ENCODE peak calls at places on chromosomes 12 and 14, in eight cellular contexts. T is endothelial cell of umbilical vein, O is uterus, P is A549, M is prostate gland, B is HepG2, F is breast epithelium, U is body of pancreas. D is an unnamed sample.

GRCh38 chr14:34770901-34771300 is 56.5 kb upstream of the CFL2 start:
- DNase-seq in T (no peak), O (no peak), P (no peak), M (no peak), B (no peak), F (no peak), U (no peak), D (no peak)

GRCh38 chr14:102528441-102529170 is 19.0 kb upstream of the ANKRD9 start:
- DNase-seq in T (peak), O (no peak), P (no peak), M (no peak), B (no peak), F (no peak), U (no peak), D (no peak)

GRCh38 chr12:47085815-47086252 is 6.1 kb upstream of the AMIGO2 start:
- DNase-seq in T (peak), O (no peak), P (peak), M (no peak), B (peak), F (no peak), U (peak), D (no peak)

GRCh38 chr12:47940773-47941474 is 22.5 kb upstream of the TMEM106C start:
- DNase-seq in T (no peak), O (no peak), P (no peak), M (no peak), B (no peak), F (no peak), U (no peak), D (no peak)

GRCh38 chr14:51643137-51643536 is 8.6 kb upstream of the FRMD6 start:
- DNase-seq in T (no peak), O (no peak), P (no peak), M (no peak), B (no peak), F (no peak), U (no peak), D (no peak)

GRCh38 chr12:96986883-96987523 is 79.9 kb downstream of the NEDD1 start:
- DNase-seq in T (peak), O (no peak), P (peak), M (no peak), B (peak), F (no peak), U (no peak), D (peak)

GRCh38 chr14:75831971-75832370 is 149.8 kb downstream of the TGFB3 start:
- DNase-seq in T (no peak), O (peak), P (peak), M (peak), B (no peak), F (peak), U (peak), D (no peak)

GRCh38 chr12:95998611-95999300 is 2.6 kb upstream of the HAL start:
- DNase-seq in T (peak), O (no peak), P (peak), M (peak), B (peak), F (no peak), U (peak), D (peak)

GRCh38 chr12:19006626-19007025 is 122.9 kb upstream of the PLEKHA5 start:
- DNase-seq in T (no peak), O (no peak), P (no peak), M (no peak), B (no peak), F (no peak), U (no peak), D (no peak)

GRCh38 chr12:96063046-96063445 is 27.7 kb upstream of the LTA4H start:
- DNase-seq in T (peak), O (no peak), P (peak), M (no peak), B (no peak), F (no peak), U (no peak), D (no peak)

GRCh38 chr12:40614923-40615322 is 77.3 kb upstream of the CNTN1 start:
- DNase-seq in T (no peak), O (no peak), P (no peak), M (no peak), B (no peak), F (no peak), U (no peak), D (no peak)

GRCh38 chr12:100151769-100152168 is 9.1 kb upstream of the BLTP3B start:
- DNase-seq in T (no peak), O (no peak), P (no peak), M (no peak), B (no peak), F (no peak), U (no peak), D (no peak)

GRCh38 chr14:103692159-103692558 is 23.1 kb downstream of the XRCC3 start:
- DNase-seq in T (no peak), O (no peak), P (no peak), M (no peak), B (no peak), F (no peak), U (no peak), D (no peak)

GRCh38 chr14:102774391-102775153 is 2.7 kb upstream of the TRAF3 start:
- DNase-seq in T (peak), O (peak), P (peak), M (peak), B (peak), F (no peak), U (peak), D (peak)

GRCh38 chr12:70443274-70443673 is 77.2 kb downstream of the KCNMB4 start:
- DNase-seq in T (peak), O (no peak), P (no peak), M (no peak), B (no peak), F (no peak), U (no peak), D (no peak)

GRCh38 chr12:75862692-75863471 is 168.7 kb downstream of the PHLDA1 start:
- DNase-seq in T (peak), O (no peak), P (peak), M (no peak), B (peak), F (no peak), U (no peak), D (peak)

GRCh38 chr14:101961011-101961721 is 3.2 kb upstream of the DYNC1H1 start:
- DNase-seq in T (peak), O (peak), P (peak), M (peak), B (peak), F (no peak), U (peak), D (peak)

GRCh38 chr14:106308839-106309389 is 782.5 kb downstream of the TMEM121 start:
- DNase-seq in T (no peak), O (no peak), P (peak), M (no peak), B (peak), F (no peak), U (peak), D (peak)

GRCh38 chr12:13211859-13212664 is 15.5 kb downstream of the EMP1 start:
- DNase-seq in T (peak), O (peak), P (peak), M (peak), B (peak), F (peak), U (peak), D (peak)

GRCh38 chr14:74290415-74290814 is 12.3 kb downstream of the ABCD4 start:
- DNase-seq in T (peak), O (no peak), P (peak), M (no peak), B (no peak), F (no peak), U (no peak), D (no peak)

GRCh38 chr12:51391047-51391837 is at the start of gene GALNT6:
- DNase-seq in T (peak), O (no peak), P (no peak), M (peak), B (no peak), F (no peak), U (peak), D (peak)

GRCh38 chr12:133130808-133131128 is 341 bp downstream of the ZNF10 start:
- DNase-seq in T (no peak), O (no peak), P (no peak), M (peak), B (no peak), F (peak), U (peak), D (peak)

GRCh38 chr12:123998344-123998941 is 25.4 kb downstream of the ZNF664 start:
- DNase-seq in T (no peak), O (no peak), P (no peak), M (no peak), B (no peak), F (no peak), U (no peak), D (no peak)

DNA sequence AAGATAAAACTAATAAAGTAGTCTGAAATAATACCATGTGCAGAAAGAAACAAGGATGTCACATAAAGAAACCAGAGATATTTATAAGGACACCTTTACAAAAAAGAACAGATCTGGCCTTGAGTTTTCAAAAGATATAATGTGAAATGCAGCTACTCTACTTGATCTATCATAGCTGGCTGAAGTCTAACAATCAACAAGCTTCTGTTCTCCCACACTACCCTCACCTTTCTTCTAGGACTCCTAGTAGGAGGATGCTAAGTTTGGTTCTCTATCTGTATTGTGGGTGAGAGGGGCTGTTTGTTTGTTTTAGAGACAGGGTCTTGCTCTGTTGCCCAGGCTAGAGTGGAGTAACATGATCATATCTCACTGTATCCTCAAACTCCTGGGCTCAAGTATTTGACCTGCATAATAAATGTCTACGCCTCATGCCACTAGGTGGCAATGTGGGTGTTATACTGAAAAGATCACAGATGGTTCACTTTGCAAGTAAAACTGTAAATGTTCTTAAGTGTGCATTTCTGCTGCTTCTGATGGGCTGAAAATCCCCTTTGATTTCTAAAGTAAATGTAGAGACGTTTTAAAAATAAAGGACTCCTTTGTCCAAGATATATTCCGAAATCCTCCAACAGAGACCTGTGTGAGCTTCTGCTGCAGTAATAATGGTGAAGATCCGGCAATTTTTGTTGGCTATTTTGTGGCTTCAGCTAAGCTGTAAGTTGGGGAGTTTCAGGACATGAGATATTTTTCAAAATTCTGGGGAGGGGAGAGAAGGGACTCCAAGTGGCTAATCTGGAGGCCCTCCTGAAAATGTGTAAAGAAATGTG is 269.3 kb downstream of the DAD1 start:
- DNase-seq in T (peak), O (peak), P (peak), M (peak), B (peak), F (peak), U (peak), D (peak)
- H3K4me3 ChIP-seq in T (no peak), O (no peak), P (no peak), M (no peak), B (no peak), F (no peak), U (no peak), D (no peak)

GRCh38 chr12:108806350-108806749 is 51.0 kb downstream of the SSH1 start:
- DNase-seq in T (no peak), O (no peak), P (no peak), M (no peak), B (no peak), F (no peak), U (no peak), D (no peak)

GRCh38 chr12:108807476-108807875 is 49.9 kb downstream of the SSH1 start:
- DNase-seq in T (no peak), O (no peak), P (no peak), M (no peak), B (no peak), F (no peak), U (no peak), D (no peak)

GRCh38 chr12:108806921-108807320 is 50.5 kb downstream of the SSH1 start:
- DNase-seq in T (no peak), O (no peak), P (no peak), M (no peak), B (no peak), F (no peak), U (no peak), D (no peak)

GRCh38 chr12:108810636-108811035 is 46.7 kb downstream of the SSH1 start:
- DNase-seq in T (no peak), O (no peak), P (no peak), M (no peak), B (no peak), F (no peak), U (no peak), D (no peak)

GRCh38 chr12:108807996-108808725 is 49.2 kb downstream of the SSH1 start:
- DNase-seq in T (no peak), O (no peak), P (no peak), M (no peak), B (no peak), F (no peak), U (no peak), D (no peak)
- H3K27ac ChIP-seq in T (no peak), O (no peak), P (no peak), M (no peak), B (no peak), F (no peak), U (no peak), D (no peak)

DNA sequence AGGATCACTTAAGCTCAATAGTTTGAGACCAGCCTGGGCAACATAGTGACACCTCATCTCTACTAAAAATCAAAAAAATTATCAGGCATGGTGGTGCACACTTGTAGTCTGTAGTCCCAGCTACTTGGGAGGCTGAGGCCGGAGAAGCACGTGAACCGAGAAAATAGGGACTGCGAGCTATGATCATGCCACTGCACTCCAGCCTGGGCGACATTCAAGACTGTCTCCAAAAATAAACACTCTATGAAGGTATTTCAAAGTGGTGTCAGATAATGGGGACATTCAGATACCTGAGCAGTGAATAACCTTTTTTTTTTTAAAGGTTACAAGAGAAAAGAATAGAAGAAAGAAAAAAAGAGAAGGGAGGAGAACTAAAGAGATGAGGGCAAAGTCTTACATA is 98.1 kb downstream of the MED13L start:
- DNase-seq in T (no peak), O (no peak), P (no peak), M (no peak), B (no peak), F (no peak), U (no peak), D (no peak)
- TF ChIP-seq POLR2A in T (no peak), O (no peak), P (no peak), M (no peak), B (no peak), F (no peak), U (no peak), D (no peak)

DNA sequence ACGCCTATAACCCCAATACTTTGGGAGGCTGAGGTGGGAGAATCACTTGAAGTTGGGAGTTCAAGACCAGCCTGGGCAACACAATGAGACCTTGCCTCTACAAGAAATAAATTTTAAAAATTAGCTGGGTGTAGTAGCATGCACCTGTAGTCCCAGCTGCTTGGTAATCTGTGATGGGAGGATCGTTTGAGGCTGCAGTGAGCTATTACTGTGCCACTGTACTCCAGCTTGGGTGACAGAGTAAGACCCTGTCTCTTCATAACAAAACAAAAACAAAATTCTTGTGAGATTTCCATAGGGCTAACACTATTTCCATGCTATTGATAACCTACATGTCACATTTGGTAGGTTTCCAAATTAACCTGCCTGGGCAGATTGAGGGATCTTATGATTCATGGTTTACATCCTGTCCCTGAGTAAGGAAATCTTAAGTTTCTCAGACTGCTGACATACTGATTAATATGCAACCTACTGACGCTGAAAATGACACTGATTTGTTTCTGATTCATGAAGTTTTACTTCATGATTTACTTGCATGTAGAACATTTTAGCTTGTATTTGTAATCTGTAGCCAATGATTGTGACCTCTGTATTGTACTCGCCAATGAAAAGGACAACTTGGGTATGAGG is 15.9 kb downstream of the ATP6V1D start:
- DNase-seq in T (peak), O (no peak), P (no peak), M (no peak), B (no peak), F (no peak), U (no peak), D (no peak)
- H3K4me3 ChIP-seq in T (no peak), O (no peak), P (no peak), M (no peak), B (no peak), F (no peak), U (no peak), D (no peak)

D was measured in adrenal gland.